ENCODE peak calls at places on chromosome 12, in eight cellular contexts. Y, P, U, G, B, H, K and E are unnamed samples.
A peak's percentile ranks its signal among the peaks of the same experiment; 100 is the strongest.

GRCh38 chr12:31650927-31651326 is 8.6 kb upstream of the ETFBKMT start:
- DNase-seq in H (peak; percentile 19), Y (no peak), G (no peak), B (no peak), U (no peak), K (no peak), P (no peak), E (no peak)

GRCh38 chr12:119061208-119061796 is 80.0 kb downstream of the SRRM4 start:
- DNase-seq in U (no peak), G (no peak), H (peak; percentile 14), B (no peak), P (peak; percentile 75), K (no peak), Y (peak; percentile 19), E (no peak)

GRCh38 chr12:117040496-117040895 is 58.7 kb downstream of the TESC start:
- DNase-seq in G (no peak), P (no peak), H (no peak), B (no peak), U (no peak), Y (no peak), K (no peak), E (no peak)

GRCh38 chr12:10069099-10069498 is 29.7 kb downstream of the CLEC1A start:
- DNase-seq in G (no peak), H (peak; percentile 75), U (no peak), K (no peak), B (no peak), Y (peak; percentile 16), P (peak; percentile 1), E (peak; percentile 49)

GRCh38 chr12:75831413-75831812 is 200.2 kb downstream of the PHLDA1 start:
- DNase-seq in H (no peak), K (no peak), Y (no peak), U (no peak), G (no peak), P (peak; percentile 77), B (peak; percentile 17), E (no peak)

GRCh38 chr12:116498471-116498870 is 60.7 kb upstream of the MAP1LC3B2 start:
- DNase-seq in B (no peak), Y (no peak), H (no peak), G (no peak), K (no peak), U (no peak), P (no peak), E (peak; percentile 47)

GRCh38 chr12:12503384-12504078 is 59.1 kb downstream of the DUSP16 start:
- DNase-seq in G (no peak), B (no peak), U (no peak), K (no peak), H (no peak), Y (no peak), P (no peak), E (no peak)

GRCh38 chr12:46371718-46372130 is 849 bp downstream of the SLC38A2 start:
- DNase-seq in K (peak; percentile 20), Y (no peak), G (no peak), U (no peak), H (no peak), P (peak; percentile 79), B (peak; percentile 91), E (no peak)

GRCh38 chr12:109944975-109945374 is 44.9 kb downstream of the TCHP start:
- DNase-seq in Y (no peak), U (no peak), H (peak; percentile 24), P (no peak), G (no peak), B (no peak), K (no peak), E (no peak)

GRCh38 chr12:127428420-127428819 is 838.5 kb upstream of the TMEM132C start:
- DNase-seq in Y (no peak), G (no peak), U (no peak), K (no peak), P (no peak), H (no peak), B (no peak), E (no peak)

GRCh38 chr12:47272412-47273190 is 192.8 kb upstream of the AMIGO2 start:
- DNase-seq in G (no peak), U (no peak), Y (no peak), K (no peak), B (no peak), P (no peak), H (peak; percentile 22), E (no peak)